ENCODE peak calls at places on chromosomes 7 and 10, in seven cellular contexts. N, Z, R, X, Q, D and P are unnamed samples.

GRCh38 chr7:37432240-37432917 is 16.3 kb downstream of the ELMO1 start:
- DNase-seq in N (no peak), Z (no peak), R (no peak), X (no peak), Q (no peak), D (no peak), P (no peak)

GRCh38 chr7:151763420-151763984 is 113.4 kb downstream of the PRKAG2 start:
- DNase-seq in N (no peak), Z (no peak), R (no peak), X (peak), Q (no peak), D (no peak), P (no peak)

GRCh38 chr10:49106451-49106850 is 8.9 kb downstream of the VSTM4 start:
- DNase-seq in N (no peak), Z (no peak), R (no peak), X (no peak), Q (no peak), D (no peak), P (no peak)

GRCh38 chr7:123994449-123994848 is 38.4 kb downstream of the TMEM229A start:
- DNase-seq in N (no peak), Z (no peak), R (no peak), X (no peak), Q (no peak), D (no peak), P (peak)

GRCh38 chr7:414681-415560 is 104.7 kb downstream of the PDGFA start:
- DNase-seq in N (no peak), Z (no peak), R (no peak), X (peak), Q (no peak), D (no peak), P (no peak)

GRCh38 chr7:151821226-151821625 is 55.7 kb downstream of the PRKAG2 start:
- DNase-seq in N (no peak), Z (no peak), R (no peak), X (no peak), Q (no peak), D (no peak), P (no peak)

GRCh38 chr10:43265799-43266721 is 805 bp downstream of the RASGEF1A start:
- DNase-seq in N (no peak), Z (no peak), R (peak), X (peak), Q (peak), D (no peak), P (no peak)

GRCh38 chr7:138449580-138449979 is 10.5 kb upstream of the TRIM24 start:
- DNase-seq in N (no peak), Z (no peak), R (peak), X (peak), Q (no peak), D (no peak), P (peak)

GRCh38 chr10:77614778-77615625 is 22.6 kb downstream of the KCNMA1 start:
- DNase-seq in N (no peak), Z (no peak), R (no peak), X (no peak), Q (no peak), D (no peak), P (no peak)

GRCh38 chr10:31819393-31819820 is 109.2 kb downstream of the ARHGAP12 start:
- DNase-seq in N (no peak), Z (no peak), R (no peak), X (no peak), Q (no peak), D (no peak), P (no peak)

GRCh38 chr7:7221602-7222038 is 39.3 kb downstream of the C1GALT1 start:
- DNase-seq in N (peak), Z (no peak), R (no peak), X (peak), Q (no peak), D (no peak), P (no peak)

GRCh38 chr7:110090113-110090820 is 1000.7 kb upstream of the LRRN3 start:
- DNase-seq in N (peak), Z (no peak), R (no peak), X (no peak), Q (peak), D (no peak), P (no peak)

GRCh38 chr10:133357293-133358151 is at the start of gene FUOM:
- DNase-seq in N (peak), Z (no peak), R (peak), X (peak), Q (peak), D (peak), P (peak)

GRCh38 chr7:45162943-45163691 is 5.5 kb downstream of the RAMP3 start:
- DNase-seq in N (no peak), Z (no peak), R (no peak), X (no peak), Q (no peak), D (no peak), P (no peak)

GRCh38 chr10:17586741-17587720 is 30.1 kb downstream of the HACD1 start:
- DNase-seq in N (no peak), Z (no peak), R (no peak), X (no peak), Q (no peak), D (no peak), P (no peak)

GRCh38 chr7:39700932-39701331 is 77.6 kb downstream of the RALA start:
- DNase-seq in N (no peak), Z (no peak), R (no peak), X (no peak), Q (no peak), D (no peak), P (no peak)

GRCh38 chr7:9958461-9958860 is 1015.2 kb upstream of the PHF14 start:
- DNase-seq in N (no peak), Z (no peak), R (no peak), X (peak), Q (no peak), D (no peak), P (no peak)

GRCh38 chr7:107672183-107672582 is 11.6 kb downstream of the SLC26A4 start:
- DNase-seq in N (no peak), Z (no peak), R (no peak), X (no peak), Q (no peak), D (no peak), P (no peak)

GRCh38 chr7:25658375-25658774 is 430.1 kb upstream of the NPVF start:
- DNase-seq in N (no peak), Z (no peak), R (no peak), X (no peak), Q (no peak), D (no peak), P (no peak)

GRCh38 chr10:72073677-72074412 is 14.5 kb downstream of the SPOCK2 start:
- DNase-seq in N (no peak), Z (no peak), R (no peak), X (peak), Q (no peak), D (no peak), P (no peak)
- TF ChIP-seq YY1 in N (no peak), Z (no peak), R (no peak), X (no peak), Q (no peak), D (no peak), P (no peak)

GRCh38 chr7:150401861-150402631 is 22.9 kb downstream of the ZNF775 start:
- DNase-seq in N (no peak), Z (no peak), R (no peak), X (no peak), Q (no peak), D (peak), P (peak)
- H3K9ac ChIP-seq in N (no peak), Z (no peak), R (no peak), X (no peak), Q (no peak), D (no peak), P (peak)

GRCh38 chr7:77309714-77310220 is 106.4 kb downstream of the GSAP start:
- DNase-seq in N (no peak), Z (no peak), R (no peak), X (no peak), Q (no peak), D (no peak), P (no peak)

GRCh38 chr7:77313876-77314480 is 102.2 kb downstream of the GSAP start:
- DNase-seq in N (no peak), Z (no peak), R (no peak), X (no peak), Q (no peak), D (no peak), P (no peak)

GRCh38 chr7:77308792-77309191 is 107.4 kb downstream of the GSAP start:
- DNase-seq in N (no peak), Z (no peak), R (no peak), X (no peak), Q (no peak), D (no peak), P (no peak)

GRCh38 chr7:77313086-77313485 is 103.1 kb downstream of the GSAP start:
- DNase-seq in N (no peak), Z (no peak), R (no peak), X (no peak), Q (no peak), D (no peak), P (no peak)

GRCh38 chr7:77310982-77311381 is 105.2 kb downstream of the GSAP start:
- DNase-seq in N (no peak), Z (no peak), R (no peak), X (no peak), Q (no peak), D (no peak), P (no peak)
- TF ChIP-seq YY1 in N (no peak), Z (no peak), R (no peak), X (no peak), Q (no peak), D (no peak), P (no peak)

DNA sequence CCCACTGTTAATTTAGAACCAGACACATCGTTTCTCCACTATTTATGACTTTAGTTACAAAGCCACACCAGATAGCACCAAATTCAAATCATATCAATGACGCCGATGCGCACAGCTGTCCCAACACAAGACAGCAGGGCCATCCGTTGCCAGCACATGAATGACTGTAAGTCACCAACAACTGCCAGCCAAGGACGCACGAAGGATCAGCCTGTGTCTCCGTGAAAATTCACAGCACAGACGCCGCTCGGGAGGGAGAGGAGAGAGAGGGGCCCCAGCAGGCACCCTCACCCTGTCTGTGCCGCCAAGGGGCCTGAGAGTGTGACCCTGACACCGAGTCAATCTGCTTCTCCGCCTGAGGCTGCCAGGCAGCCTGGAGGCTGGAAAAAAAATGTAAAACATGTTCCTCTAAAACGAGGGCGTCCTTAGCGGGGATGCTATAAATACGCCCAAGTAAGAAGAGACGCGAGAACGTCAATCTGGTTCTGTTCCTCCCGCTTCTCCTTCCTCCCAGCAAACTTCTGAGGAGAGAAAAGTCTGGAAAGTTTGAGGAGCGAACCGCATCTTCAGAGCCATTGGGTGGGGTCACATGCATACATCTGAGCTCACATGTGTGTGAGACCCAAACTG is 111.2 kb downstream of the PTPRN2 start:
- DNase-seq in N (no peak), Z (no peak), R (no peak), X (no peak), Q (no peak), D (no peak), P (no peak)
- H3K9ac ChIP-seq in N (no peak), Z (no peak), R (no peak), X (no peak), Q (no peak), D (no peak), P (no peak)

DNA sequence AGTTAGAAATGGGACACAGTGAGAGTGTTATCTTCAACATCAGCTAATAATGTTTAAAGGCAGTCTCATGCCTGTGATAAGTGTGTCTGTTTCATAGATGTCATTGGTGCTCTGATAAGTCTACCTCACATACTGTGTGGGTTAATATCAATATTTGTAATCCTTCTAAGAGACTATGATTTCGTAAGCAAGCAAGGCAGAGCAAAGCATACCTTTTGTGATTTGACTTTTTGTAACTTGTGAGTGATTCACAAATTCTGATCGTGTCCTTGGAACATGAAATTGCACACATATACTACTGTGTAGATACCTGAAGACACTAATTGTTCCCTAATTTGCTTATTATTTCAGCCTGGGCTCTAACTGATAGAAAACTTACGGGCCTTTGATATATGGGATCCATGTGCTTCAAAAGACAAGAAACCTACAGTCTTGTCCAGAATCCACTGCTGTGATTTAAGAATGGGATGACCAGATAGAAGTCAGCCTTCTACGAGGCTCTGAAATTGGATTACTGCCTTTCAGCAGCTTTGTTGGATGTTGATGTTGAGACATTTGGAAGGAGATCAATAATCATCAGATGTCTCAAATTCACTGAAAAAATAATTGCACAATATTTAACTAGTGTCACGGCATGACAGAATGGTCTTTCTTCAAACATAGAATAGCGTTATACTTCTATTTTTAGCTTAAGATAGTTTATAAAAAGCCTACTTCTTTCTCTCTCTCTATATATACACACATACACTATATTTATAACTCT is 63.2 kb upstream of the KLF6 start:
- DNase-seq in N (no peak), Z (no peak), R (no peak), X (no peak), Q (no peak), D (no peak), P (no peak)
- TF ChIP-seq YY1 in N (no peak), Z (no peak), R (no peak), X (no peak), Q (no peak), D (no peak), P (no peak)

GRCh38 chr7:13848576-13849527 is 140.6 kb downstream of the ETV1 start:
- DNase-seq in N (no peak), Z (no peak), R (peak), X (peak), Q (no peak), D (no peak), P (no peak)
- H3K9ac ChIP-seq in N (no peak), Z (no peak), R (no peak), X (no peak), Q (no peak), D (no peak), P (no peak)

GRCh38 chr10:60389413-60390009 is at the start of gene ANK3:
- DNase-seq in N (no peak), Z (no peak), R (no peak), X (no peak), Q (no peak), D (no peak), P (no peak)

GRCh38 chr10:60388709-60389241 is 900 bp downstream of the ANK3 start:
- DNase-seq in N (no peak), Z (no peak), R (no peak), X (no peak), Q (no peak), D (no peak), P (no peak)

GRCh38 chr10:60388116-60388515 is 1.6 kb downstream of the ANK3 start:
- DNase-seq in N (no peak), Z (no peak), R (no peak), X (no peak), Q (no peak), D (no peak), P (no peak)

GRCh38 chr10:60385399-60385738 is 4.3 kb downstream of the ANK3 start:
- DNase-seq in N (no peak), Z (no peak), R (no peak), X (no peak), Q (no peak), D (no peak), P (no peak)

DNA sequence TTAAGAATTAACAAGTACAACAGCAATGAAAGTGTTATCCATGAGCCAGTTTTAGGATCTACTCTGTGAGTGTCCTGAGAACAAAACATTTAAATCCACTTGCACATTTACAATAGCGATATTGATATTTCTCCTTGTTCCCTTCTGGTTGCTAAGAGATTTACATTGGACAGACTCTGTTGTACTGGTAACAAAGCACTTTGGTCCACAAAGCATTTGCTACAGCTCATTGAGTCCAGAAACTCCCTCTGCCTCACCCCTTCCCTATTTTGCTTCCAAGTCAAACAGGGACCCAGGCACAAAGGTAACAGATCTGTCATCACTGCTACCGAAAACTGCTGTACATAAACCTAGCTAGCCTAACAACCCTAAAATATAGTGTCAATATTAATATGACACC is 2.1 kb downstream of the ANK3 start:
- DNase-seq in N (no peak), Z (no peak), R (no peak), X (no peak), Q (no peak), D (no peak), P (no peak)
- TF ChIP-seq YY1 in N (no peak), Z (no peak), R (no peak), X (no peak), Q (no peak), D (no peak), P (no peak)

DNA sequence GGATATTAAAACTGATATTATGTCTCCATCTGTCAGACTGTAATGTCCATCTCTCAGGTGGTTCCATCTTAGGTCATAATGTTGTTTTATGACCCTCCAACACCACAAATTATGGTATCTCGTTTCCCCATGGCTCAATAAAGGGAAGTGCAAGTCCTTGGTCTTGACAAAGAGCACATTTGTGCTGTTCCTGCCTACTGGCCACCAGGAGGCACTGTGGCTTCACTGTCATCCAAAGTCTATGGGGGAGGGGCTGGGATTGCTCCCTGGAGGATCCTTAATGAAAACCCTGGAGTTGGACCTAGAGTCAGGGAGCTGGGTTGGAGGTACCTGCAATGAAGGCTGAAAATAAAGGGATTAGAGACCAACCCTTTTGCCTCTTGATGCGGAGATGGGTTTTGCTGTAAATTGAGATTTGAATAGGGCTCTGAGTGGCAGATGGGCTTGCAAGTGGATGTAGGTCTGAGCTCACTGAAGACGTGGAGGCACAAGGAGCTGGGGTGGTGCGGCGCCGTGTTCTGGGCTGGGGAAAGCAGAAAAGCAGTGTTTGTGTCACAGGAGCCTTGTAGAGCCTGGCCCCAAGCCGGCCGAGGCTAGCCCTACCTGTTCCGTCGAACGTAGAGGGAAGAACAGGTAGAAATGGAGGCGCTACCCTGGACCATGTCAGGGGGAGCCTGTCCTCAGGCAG is 180.5 kb upstream of the PRSS58 start:
- DNase-seq in N (peak), Z (no peak), R (peak), X (peak), Q (peak), D (no peak), P (peak)
- H3K9ac ChIP-seq in N (no peak), Z (no peak), R (no peak), X (no peak), Q (no peak), D (no peak), P (no peak)